ENCODE peak calls at places on chromosomes 2 and 18, in seven cellular contexts. Z, J, X, N, Q, C and M are unnamed samples.

GRCh38 chr2:60442608-60443007 is 110.8 kb downstream of the BCL11A start:
- DNase-seq in X (no peak), Z (no peak), Q (no peak), J (no peak), C (no peak), N (no peak), M (no peak)

GRCh38 chr18:61842146-61842545 is 50.7 kb downstream of the RNF152 start:
- DNase-seq in N (no peak), Q (no peak), J (no peak), X (no peak), C (no peak), Z (no peak), M (no peak)

GRCh38 chr2:168935810-168936581 is 34.9 kb downstream of the G6PC2 start:
- DNase-seq in J (no peak), X (no peak), N (no peak), Z (no peak), C (no peak), Q (no peak), M (no peak)

GRCh38 chr2:20682166-20682565 is 15.2 kb downstream of the GDF7 start:
- DNase-seq in N (no peak), J (no peak), Q (no peak), C (peak), X (no peak), Z (no peak), M (no peak)

GRCh38 chr18:22640281-22640842 is 222.6 kb upstream of the CTAGE1 start:
- DNase-seq in C (no peak), N (no peak), X (no peak), Q (no peak), Z (no peak), J (no peak), M (no peak)

GRCh38 chr2:120470717-120471060 is 124.8 kb downstream of the INHBB start:
- DNase-seq in J (no peak), X (peak), C (no peak), N (peak), Z (peak), Q (no peak), M (no peak)

GRCh38 chr2:43340945-43341356 is 114.5 kb upstream of the ZFP36L2 start:
- DNase-seq in Z (no peak), Q (peak), N (no peak), J (no peak), C (no peak), X (no peak), M (no peak)

GRCh38 chr2:100615471-100615870 is 52.7 kb downstream of the PDCL3 start:
- DNase-seq in C (no peak), X (no peak), N (no peak), J (no peak), Q (no peak), Z (no peak), M (no peak)

GRCh38 chr18:45627204-45627526 is 11.9 kb downstream of the SLC14A2 start:
- DNase-seq in X (no peak), Q (no peak), C (peak), J (no peak), Z (no peak), N (no peak), M (no peak)

GRCh38 chr18:48761582-48761981 is 189.2 kb downstream of the SMAD7 start:
- DNase-seq in C (no peak), Z (no peak), N (no peak), J (no peak), Q (no peak), X (no peak), M (no peak)

GRCh38 chr2:68196120-68196716 is 38.5 kb downstream of the PNO1 start:
- DNase-seq in Z (no peak), N (no peak), Q (peak), C (peak), J (no peak), X (no peak), M (no peak)

GRCh38 chr2:36407403-36407802 is 51.8 kb downstream of the CRIM1 start:
- DNase-seq in N (no peak), C (no peak), Q (no peak), Z (no peak), X (no peak), J (no peak), M (no peak)

GRCh38 chr2:158667567-158667966 is 127.5 kb upstream of the DAPL1 start:
- DNase-seq in N (no peak), X (no peak), C (no peak), Z (no peak), Q (peak), J (no peak), M (no peak)

GRCh38 chr2:95509408-95509807 is 24.9 kb upstream of the TRIM43B start:
- DNase-seq in Q (no peak), X (no peak), J (no peak), N (no peak), C (no peak), Z (no peak), M (no peak)

GRCh38 chr2:235639387-235639786 is 145.5 kb downstream of the AGAP1 start:
- DNase-seq in N (peak), X (no peak), Z (peak), Q (peak), C (no peak), J (peak), M (no peak)

GRCh38 chr18:47285456-47285855 is 34.0 kb upstream of the SKOR2 start:
- DNase-seq in C (no peak), N (no peak), Q (no peak), Z (no peak), X (no peak), J (no peak), M (no peak)

GRCh38 chr18:2952605-2953004 is 60.3 kb downstream of the LPIN2 start:
- DNase-seq in Q (no peak), J (no peak), X (no peak), C (no peak), N (no peak), Z (no peak), M (no peak)

GRCh38 chr18:2948038-2948437 is 64.9 kb downstream of the LPIN2 start:
- DNase-seq in N (no peak), Z (no peak), X (no peak), Q (peak), C (peak), J (no peak), M (no peak)
- H3K4me3 ChIP-seq in N (no peak), Z (no peak), X (no peak), Q (no peak), C (no peak), J (no peak), M (no peak)

GRCh38 chr2:30480703-30481322 is 33.8 kb downstream of the LCLAT1 start:
- DNase-seq in J (no peak), X (no peak), N (no peak), Q (no peak), Z (no peak), C (no peak), M (no peak)

GRCh38 chr2:30476636-30477035 is 29.6 kb downstream of the LCLAT1 start:
- DNase-seq in X (no peak), Z (no peak), C (no peak), J (no peak), Q (no peak), N (no peak), M (no peak)

GRCh38 chr2:30472326-30472725 is 25.3 kb downstream of the LCLAT1 start:
- DNase-seq in C (no peak), X (no peak), Z (no peak), Q (peak), J (no peak), N (no peak), M (no peak)

GRCh38 chr2:30470426-30470825 is 23.4 kb downstream of the LCLAT1 start:
- DNase-seq in Q (no peak), X (no peak), Z (no peak), C (no peak), J (no peak), N (no peak), M (no peak)

DNA sequence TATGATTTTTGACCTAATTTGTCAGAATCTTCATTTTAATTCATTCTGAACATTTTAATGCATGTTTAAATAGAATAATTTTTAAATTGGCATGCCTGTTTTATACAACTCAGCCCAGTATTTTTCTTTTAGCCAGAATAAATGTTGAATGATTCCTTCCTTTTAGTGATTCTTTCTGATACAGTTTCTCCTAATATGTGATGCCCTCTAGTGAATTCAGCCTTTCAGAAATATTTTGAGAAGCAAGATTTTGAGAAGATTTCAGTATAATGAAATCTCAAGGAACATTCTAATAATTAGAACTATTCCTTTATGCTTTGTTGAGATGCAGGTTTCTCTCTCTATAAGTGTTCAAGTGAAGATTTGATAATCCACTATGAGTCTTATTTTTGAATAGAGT is 28.5 kb downstream of the LCLAT1 start:
- DNase-seq in Z (no peak), Q (peak), X (no peak), J (no peak), C (no peak), N (no peak), M (no peak)
- TF ChIP-seq CTCF in Z (no peak), Q (peak), X (no peak), J (no peak), C (no peak), N (no peak), M (no peak)

GRCh38 chr2:172100080-172101007 is 2.4 kb downstream of the DLX2 start:
- DNase-seq in X (peak), C (peak), J (no peak), N (no peak), Q (no peak), Z (no peak), M (no peak)
- H3K4me3 ChIP-seq in X (no peak), C (peak), J (no peak), N (peak), Q (peak), Z (no peak), M (peak)

GRCh38 chr2:98880266-98881152 is 55.5 kb downstream of the CRACDL start:
- DNase-seq in C (no peak), N (no peak), J (peak), Q (no peak), X (no peak), Z (no peak), M (no peak)
- TF ChIP-seq CTCF in C (no peak), N (no peak), J (no peak), Q (no peak), X (no peak), Z (no peak), M (no peak)

GRCh38 chr2:85326946-85327756 is 638 bp downstream of the TGOLN2 start:
- DNase-seq in N (peak), Q (peak), Z (peak), J (peak), C (peak), X (peak), M (peak)

GRCh38 chr2:85325466-85325811 is 2.4 kb downstream of the TGOLN2 start:
- DNase-seq in Q (no peak), N (no peak), J (no peak), C (no peak), X (no peak), Z (no peak), M (no peak)

GRCh38 chr2:85323351-85323987 is 4.3 kb downstream of the TGOLN2 start:
- DNase-seq in Q (no peak), N (no peak), C (no peak), Z (no peak), X (no peak), J (no peak), M (no peak)

GRCh38 chr2:85326406-85326945 is 1.3 kb downstream of the TGOLN2 start:
- DNase-seq in N (no peak), X (peak), Q (peak), C (no peak), J (no peak), Z (no peak), M (peak)

DNA sequence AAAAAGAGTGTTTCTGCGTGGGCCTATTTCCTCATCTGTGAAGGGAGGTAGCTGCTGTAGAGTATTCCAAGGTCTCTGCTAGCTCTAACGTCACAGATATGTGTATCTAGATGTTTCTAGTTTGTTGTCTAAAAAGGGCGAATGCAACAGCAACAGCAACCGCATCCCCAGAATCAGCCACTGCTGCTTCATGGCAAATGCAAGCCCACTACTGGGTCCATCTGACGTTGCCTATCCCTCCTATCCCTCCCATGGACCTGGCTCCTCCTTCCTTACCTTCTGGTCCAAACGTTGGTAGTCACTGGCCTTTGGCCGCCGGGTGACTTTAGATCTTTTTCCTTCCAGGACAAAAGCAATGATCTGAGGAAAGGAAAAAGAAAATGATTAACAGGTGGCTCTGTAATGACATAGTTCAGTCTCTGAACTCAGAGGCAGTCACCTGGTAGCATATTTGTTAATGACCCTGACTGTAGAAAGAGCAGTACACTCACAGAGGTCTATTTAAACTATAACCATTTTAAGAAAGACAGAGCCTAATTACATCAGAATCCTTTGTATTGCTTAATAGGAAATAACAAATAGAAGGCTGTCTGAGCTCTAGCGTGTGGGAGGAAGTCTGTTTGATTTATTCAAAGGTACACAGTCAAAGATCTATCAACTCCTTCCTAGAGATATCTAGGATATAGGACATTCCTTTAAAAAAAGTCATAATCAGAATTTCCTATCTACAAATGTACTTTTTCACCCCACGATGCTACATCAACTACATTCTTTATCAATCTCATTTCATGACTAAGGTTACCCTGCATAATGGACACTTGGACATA is 2.9 kb downstream of the TGOLN2 start:
- DNase-seq in N (no peak), C (no peak), Z (no peak), Q (peak), X (no peak), J (no peak), M (no peak)
- H3K4me3 ChIP-seq in N (peak), C (no peak), Z (peak), Q (peak), X (peak), J (no peak), M (peak)